ENCODE peak calls at places on chromosomes 4 and X, in five cellular contexts. One of them, this sample, is unnamed.

GRCh38 chr4:112370466-112370865 is 73.3 kb downstream of the ALPK1 start:
- DNase-seq in endodermal cell: no peak
- DNase-seq in cardiac muscle cell: no peak
- DNase-seq in GM12864: no peak
- DNase-seq in spleen: no peak
- DNase-seq in this sample: no peak

GRCh38 chr4:51855270-51855669 is 12.3 kb downstream of the DCUN1D4 start:
- DNase-seq in endodermal cell: no peak
- DNase-seq in cardiac muscle cell: no peak
- DNase-seq in GM12864: no peak
- DNase-seq in spleen: no peak
- DNase-seq in this sample: no peak

GRCh38 chrX:110915120-110915519 is 119.5 kb upstream of the CHRDL1 start:
- DNase-seq in endodermal cell: no peak
- DNase-seq in cardiac muscle cell: peak
- DNase-seq in GM12864: no peak
- DNase-seq in spleen: no peak
- DNase-seq in this sample: no peak

GRCh38 chrX:13721819-13722527 is 12.4 kb downstream of the TRAPPC2 start:
- DNase-seq in endodermal cell: no peak
- DNase-seq in cardiac muscle cell: peak
- DNase-seq in GM12864: no peak
- DNase-seq in spleen: no peak
- DNase-seq in this sample: no peak

GRCh38 chr4:173420324-173420752 is 21.4 kb upstream of the SCRG1 start:
- DNase-seq in endodermal cell: no peak
- DNase-seq in cardiac muscle cell: peak
- DNase-seq in GM12864: no peak
- DNase-seq in spleen: no peak
- DNase-seq in this sample: peak

GRCh38 chr4:3013839-3014350 is 50.5 kb downstream of the GRK4 start:
- DNase-seq in endodermal cell: peak
- DNase-seq in cardiac muscle cell: no peak
- DNase-seq in GM12864: peak
- DNase-seq in spleen: no peak
- DNase-seq in this sample: peak

GRCh38 chr4:27089186-27089585 is 228.5 kb downstream of the STIM2 start:
- DNase-seq in endodermal cell: peak
- DNase-seq in cardiac muscle cell: no peak
- DNase-seq in GM12864: no peak
- DNase-seq in spleen: no peak
- DNase-seq in this sample: no peak

GRCh38 chrX:124232523-124233201 is 99.8 kb upstream of the TEX13D start:
- DNase-seq in endodermal cell: no peak
- DNase-seq in cardiac muscle cell: no peak
- DNase-seq in GM12864: no peak
- DNase-seq in spleen: no peak
- DNase-seq in this sample: peak

GRCh38 chrX:19904778-19905367 is 17.5 kb upstream of the SH3KBP1 start:
- DNase-seq in endodermal cell: no peak
- DNase-seq in cardiac muscle cell: peak
- DNase-seq in GM12864: no peak
- DNase-seq in spleen: no peak
- DNase-seq in this sample: peak

GRCh38 chrX:65591206-65591605 is 56.6 kb upstream of the LAS1L start:
- DNase-seq in endodermal cell: no peak
- DNase-seq in cardiac muscle cell: no peak
- DNase-seq in GM12864: no peak
- DNase-seq in spleen: no peak
- DNase-seq in this sample: no peak

GRCh38 chrX:65745992-65746391 is 78.5 kb downstream of the MSN start:
- DNase-seq in endodermal cell: peak
- DNase-seq in cardiac muscle cell: peak
- DNase-seq in GM12864: no peak
- DNase-seq in spleen: no peak
- DNase-seq in this sample: no peak

GRCh38 chr4:24971192-24971591 is 58.4 kb upstream of the CCDC149 start:
- DNase-seq in endodermal cell: peak
- DNase-seq in cardiac muscle cell: no peak
- DNase-seq in GM12864: no peak
- DNase-seq in spleen: no peak
- DNase-seq in this sample: no peak

GRCh38 chrX:116194649-116195048 is 24.1 kb downstream of the AGTR2 start:
- DNase-seq in endodermal cell: no peak
- DNase-seq in cardiac muscle cell: no peak
- DNase-seq in GM12864: no peak
- DNase-seq in spleen: no peak
- DNase-seq in this sample: no peak
- TF ChIP-seq CTCF in endodermal cell: no peak
- TF ChIP-seq CTCF in cardiac muscle cell: no peak
- TF ChIP-seq CTCF in GM12864: no peak
- TF ChIP-seq CTCF in spleen: no peak
- TF ChIP-seq CTCF in this sample: no peak

DNA sequence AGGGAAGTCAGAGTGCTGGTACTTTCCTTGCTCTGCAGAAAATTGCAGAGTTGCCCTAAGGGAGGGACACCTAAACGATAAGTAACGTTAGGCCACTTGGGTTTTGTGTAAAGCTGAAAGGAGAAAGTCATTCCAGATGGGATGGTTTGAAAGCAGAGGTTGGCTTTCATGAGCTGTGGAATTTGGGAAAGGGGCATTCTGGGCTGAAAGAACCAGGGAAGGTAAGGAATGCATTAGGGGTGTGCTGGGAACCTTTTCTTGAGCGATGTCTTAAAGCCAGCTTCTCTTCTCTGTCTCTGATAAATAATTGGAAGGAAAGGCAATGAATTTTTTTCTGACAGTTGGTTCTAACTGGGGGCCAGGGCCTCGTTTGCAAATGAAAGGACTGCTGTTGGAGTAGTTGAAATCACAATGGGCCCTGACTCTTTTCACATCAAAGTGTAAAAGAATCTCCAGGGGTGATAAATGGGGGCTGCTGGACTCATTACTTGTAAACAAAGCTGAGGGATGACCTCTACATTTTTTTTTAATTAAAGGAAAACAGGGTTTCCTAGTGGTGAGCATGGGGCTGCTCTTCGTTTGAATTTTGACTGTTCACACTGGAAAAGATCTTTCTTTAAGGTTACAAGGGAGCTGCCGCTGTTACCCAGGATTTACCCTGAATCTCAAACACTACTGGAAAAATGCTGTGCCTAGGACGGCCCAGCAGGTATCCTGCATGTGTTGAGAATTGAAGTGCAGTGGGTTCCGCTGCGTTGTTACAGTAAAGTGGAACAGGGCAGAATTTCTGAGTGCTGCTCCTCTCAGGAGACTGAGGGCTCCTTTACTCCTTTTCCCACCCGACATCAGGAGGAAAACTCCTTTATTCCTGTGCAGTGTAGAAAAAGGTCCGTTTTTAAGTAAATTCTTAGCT is 25.0 kb downstream of the AFF1 start:
- DNase-seq in endodermal cell: peak
- DNase-seq in cardiac muscle cell: no peak
- DNase-seq in GM12864: no peak
- DNase-seq in spleen: no peak
- DNase-seq in this sample: no peak
- H3K4me3 ChIP-seq in endodermal cell: peak
- H3K4me3 ChIP-seq in cardiac muscle cell: no peak
- H3K4me3 ChIP-seq in GM12864: no peak
- H3K4me3 ChIP-seq in spleen: no peak
- H3K4me3 ChIP-seq in this sample: no peak

GRCh38 chr4:1345905-1346780 is 865 bp upstream of the UVSSA start:
- DNase-seq in endodermal cell: peak
- DNase-seq in cardiac muscle cell: peak
- DNase-seq in GM12864: no peak
- DNase-seq in spleen: peak
- DNase-seq in this sample: peak
- TF ChIP-seq CTCF in endodermal cell: peak
- TF ChIP-seq CTCF in cardiac muscle cell: peak
- TF ChIP-seq CTCF in GM12864: peak
- TF ChIP-seq CTCF in spleen: no peak
- TF ChIP-seq CTCF in this sample: no peak

DNA sequence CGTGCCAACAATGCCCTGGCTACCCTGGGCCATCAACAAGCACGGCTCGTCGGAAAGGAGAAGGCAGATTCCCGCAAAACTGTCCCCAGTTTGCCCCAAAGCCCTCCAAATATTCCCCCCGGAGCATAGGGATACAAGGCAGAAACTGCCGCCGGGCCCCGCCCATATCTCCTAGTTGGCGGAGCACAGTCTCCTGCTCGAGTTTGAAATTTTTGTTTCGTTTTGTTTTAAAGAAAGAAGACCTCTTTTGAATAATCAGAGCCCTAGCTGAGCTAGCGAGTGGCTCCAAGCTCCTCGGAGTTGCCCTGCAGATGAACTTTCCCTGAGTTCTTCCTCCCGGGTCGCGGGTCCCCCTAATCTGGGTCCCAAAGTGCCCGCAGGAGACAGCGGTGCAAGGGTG is 138.1 kb upstream of the ZIC3 start:
- DNase-seq in endodermal cell: no peak
- DNase-seq in cardiac muscle cell: peak
- DNase-seq in GM12864: no peak
- DNase-seq in spleen: no peak
- DNase-seq in this sample: no peak
- H3K4me3 ChIP-seq in endodermal cell: peak
- H3K4me3 ChIP-seq in cardiac muscle cell: peak
- H3K4me3 ChIP-seq in GM12864: peak
- H3K4me3 ChIP-seq in spleen: peak
- H3K4me3 ChIP-seq in this sample: peak

GRCh38 chrX:53481816-53482485 is 47.8 kb upstream of the HSD17B10 start:
- DNase-seq in endodermal cell: peak
- DNase-seq in cardiac muscle cell: peak
- DNase-seq in GM12864: peak
- DNase-seq in spleen: no peak
- DNase-seq in this sample: peak

GRCh38 chrX:53476371-53476770 is 42.2 kb upstream of the HSD17B10 start:
- DNase-seq in endodermal cell: no peak
- DNase-seq in cardiac muscle cell: no peak
- DNase-seq in GM12864: no peak
- DNase-seq in spleen: no peak
- DNase-seq in this sample: no peak

GRCh38 chrX:53483838-53484420 is 49.8 kb upstream of the HSD17B10 start:
- DNase-seq in endodermal cell: no peak
- DNase-seq in cardiac muscle cell: peak
- DNase-seq in GM12864: no peak
- DNase-seq in spleen: no peak
- DNase-seq in this sample: no peak

GRCh38 chrX:53479295-53479694 is 45.1 kb upstream of the HSD17B10 start:
- DNase-seq in endodermal cell: peak
- DNase-seq in cardiac muscle cell: no peak
- DNase-seq in GM12864: no peak
- DNase-seq in spleen: no peak
- DNase-seq in this sample: peak

GRCh38 chrX:53481093-53481492 is 46.9 kb upstream of the HSD17B10 start:
- DNase-seq in endodermal cell: peak
- DNase-seq in cardiac muscle cell: no peak
- DNase-seq in GM12864: no peak
- DNase-seq in spleen: no peak
- DNase-seq in this sample: peak
- TF ChIP-seq CTCF in endodermal cell: peak
- TF ChIP-seq CTCF in cardiac muscle cell: peak
- TF ChIP-seq CTCF in GM12864: peak
- TF ChIP-seq CTCF in spleen: no peak
- TF ChIP-seq CTCF in this sample: peak

DNA sequence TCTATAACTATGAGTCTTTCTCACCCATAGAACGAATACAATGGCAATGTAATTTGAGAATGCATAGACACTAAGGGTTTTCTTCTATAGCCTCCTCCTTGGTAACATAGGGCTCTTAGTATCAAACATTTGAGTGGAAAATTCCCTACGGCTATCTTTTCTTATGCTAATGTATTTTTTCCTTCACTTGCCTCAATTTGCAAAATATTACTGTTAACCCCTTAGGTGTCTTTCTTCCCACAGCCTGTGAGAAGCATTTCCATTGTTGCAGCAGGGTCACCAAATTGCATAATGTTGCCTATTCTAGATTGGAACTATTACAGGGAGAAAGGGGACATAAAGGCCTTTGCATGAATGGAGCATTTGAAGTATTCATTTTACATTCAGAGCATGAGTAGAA is 140.5 kb upstream of the RAPGEF2 start:
- DNase-seq in endodermal cell: no peak
- DNase-seq in cardiac muscle cell: no peak
- DNase-seq in GM12864: no peak
- DNase-seq in spleen: no peak
- DNase-seq in this sample: no peak
- H3K4me3 ChIP-seq in endodermal cell: no peak
- H3K4me3 ChIP-seq in cardiac muscle cell: no peak
- H3K4me3 ChIP-seq in GM12864: no peak
- H3K4me3 ChIP-seq in spleen: no peak
- H3K4me3 ChIP-seq in this sample: no peak

DNA sequence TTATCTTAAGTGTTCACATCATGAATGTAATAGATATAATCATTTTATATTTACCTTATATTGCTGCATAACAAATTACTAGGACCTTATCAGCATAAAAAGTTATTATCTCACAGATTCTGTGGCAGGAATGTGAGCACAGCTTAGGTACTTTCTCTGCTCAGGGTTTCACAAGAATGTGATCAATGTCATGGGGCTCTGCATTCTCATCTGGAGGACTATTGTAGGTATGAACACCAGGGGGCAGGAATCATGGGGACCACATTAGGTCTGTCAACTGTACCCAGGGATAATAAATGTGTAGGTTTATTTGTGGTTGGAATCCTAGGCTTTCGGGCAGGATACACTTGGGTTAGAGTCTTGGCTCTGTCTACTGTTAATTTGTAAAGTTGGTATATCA is 519.2 kb downstream of the ARAP2 start:
- DNase-seq in endodermal cell: peak
- DNase-seq in cardiac muscle cell: no peak
- DNase-seq in GM12864: no peak
- DNase-seq in spleen: no peak
- DNase-seq in this sample: peak
- TF ChIP-seq CTCF in endodermal cell: peak
- TF ChIP-seq CTCF in cardiac muscle cell: no peak
- TF ChIP-seq CTCF in GM12864: peak
- TF ChIP-seq CTCF in spleen: no peak
- TF ChIP-seq CTCF in this sample: peak

DNA sequence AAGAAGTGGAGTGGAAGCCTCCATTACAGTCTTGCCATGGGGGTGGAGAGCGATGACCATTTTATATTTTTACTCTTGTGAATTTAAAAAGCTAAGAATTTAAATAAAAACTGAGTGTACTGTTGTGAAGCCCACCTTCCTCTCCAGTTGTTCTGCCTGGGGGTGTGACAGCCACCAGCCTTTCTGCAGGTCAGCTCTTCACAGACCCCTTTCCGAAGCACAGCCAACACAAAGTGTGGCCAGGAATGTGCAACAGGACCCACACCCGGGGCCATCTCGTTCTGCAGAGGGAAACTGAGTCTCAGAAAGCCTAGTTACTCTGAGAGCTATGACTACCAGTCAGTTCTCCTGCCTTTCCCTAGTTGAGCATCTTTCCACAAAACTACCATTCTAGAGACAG is 1.4 kb downstream of the GRPEL1 start:
- DNase-seq in endodermal cell: no peak
- DNase-seq in cardiac muscle cell: no peak
- DNase-seq in GM12864: no peak
- DNase-seq in spleen: no peak
- DNase-seq in this sample: no peak
- H3K4me3 ChIP-seq in endodermal cell: peak
- H3K4me3 ChIP-seq in cardiac muscle cell: no peak
- H3K4me3 ChIP-seq in GM12864: peak
- H3K4me3 ChIP-seq in spleen: peak
- H3K4me3 ChIP-seq in this sample: peak

GRCh38 chr4:99615210-99615834 is 40.7 kb downstream of the MTTP start:
- DNase-seq in endodermal cell: no peak
- DNase-seq in cardiac muscle cell: no peak
- DNase-seq in GM12864: no peak
- DNase-seq in spleen: no peak
- DNase-seq in this sample: no peak
- TF ChIP-seq CTCF in endodermal cell: no peak
- TF ChIP-seq CTCF in cardiac muscle cell: no peak
- TF ChIP-seq CTCF in GM12864: no peak
- TF ChIP-seq CTCF in spleen: no peak
- TF ChIP-seq CTCF in this sample: no peak

This sample was measured in GM12865.